ENCODE peak calls at places on chromosome 9, in eight cellular contexts. A, K, Z, C, E, R, W and D are unnamed samples.
A peak's percentile ranks its signal among the peaks of the same experiment; 100 is the strongest.

GRCh38 chr9:38284768-38285080 is 107.8 kb upstream of the ALDH1B1 start:
- DNase-seq in A (no peak), K (peak; percentile 47), Z (no peak), C (no peak), E (no peak), R (no peak), W (no peak), D (no peak)

GRCh38 chr9:122209451-122209850 is 19.3 kb downstream of the LHX6 start:
- DNase-seq in A (no peak), K (no peak), Z (no peak), C (no peak), E (no peak), R (no peak), W (no peak), D (no peak)

GRCh38 chr9:94568250-94568889 is 13.5 kb downstream of the PCAT7 start:
- DNase-seq in A (no peak), K (no peak), Z (no peak), C (no peak), E (no peak), R (no peak), W (no peak), D (no peak)

GRCh38 chr9:80020530-80020929 is 448.8 kb downstream of the TLE4 start:
- DNase-seq in A (no peak), K (no peak), Z (no peak), C (no peak), E (no peak), R (no peak), W (no peak), D (no peak)

GRCh38 chr9:120230227-120230626 is 349.7 kb downstream of the CDK5RAP2 start:
- DNase-seq in A (no peak), K (no peak), Z (no peak), C (no peak), E (no peak), R (no peak), W (no peak), D (no peak)

GRCh38 chr9:95522871-95523370 is 6.2 kb upstream of the PTCH1 start:
- DNase-seq in A (no peak), K (no peak), Z (no peak), C (no peak), E (no peak), R (no peak), W (no peak), D (no peak)

GRCh38 chr9:77917800-77918199 is 113.8 kb downstream of the GNAQ start:
- DNase-seq in A (no peak), K (no peak), Z (no peak), C (no peak), E (no peak), R (no peak), W (no peak), D (no peak)

GRCh38 chr9:63816742-63817621 is 1468.0 kb downstream of the FOXD4L5 start:
- DNase-seq in A (no peak), K (peak; percentile 100), Z (no peak), C (peak; percentile 51), E (peak; percentile 79), R (peak; percentile 89), W (peak; percentile 77), D (no peak)